ENCODE peak calls at places on chromosomes 2 and 18, in seven cellular contexts. N is neuronal stem cell, V is neural progenitor cell, X is IMR-90, Z is HCT116, C is SK-N-SH, G is GM23248. U is an unnamed sample.

GRCh38 chr2:181621779-181622490 is 35.0 kb downstream of the CERKL start:
- DNase-seq in N (no peak), V (no peak), X (no peak), Z (no peak), C (peak; percentile 12), G (no peak), U (no peak)

GRCh38 chr18:59268722-59269562 is 4.3 kb downstream of the RAX start:
- DNase-seq in N (no peak), V (peak; percentile 91), X (no peak), Z (no peak), C (peak; percentile 93), G (peak; percentile 52), U (no peak)

GRCh38 chr18:63148449-63149199 is 170.9 kb downstream of the BCL2 start:
- DNase-seq in N (no peak), V (no peak), X (peak; percentile 14), Z (no peak), C (no peak), G (peak; percentile 87), U (no peak)

GRCh38 chr18:79445740-79446566 is 50.2 kb downstream of the NFATC1 start:
- DNase-seq in N (no peak), V (no peak), X (no peak), Z (no peak), C (no peak), G (no peak), U (no peak)

GRCh38 chr2:128717758-128718710 is 399.4 kb upstream of the HS6ST1 start:
- DNase-seq in N (no peak), V (no peak), X (no peak), Z (no peak), C (no peak), G (no peak), U (no peak)

GRCh38 chr2:150817422-150817821 is 330.0 kb upstream of the RND3 start:
- DNase-seq in N (no peak), V (no peak), X (no peak), Z (no peak), C (no peak), G (no peak), U (no peak)

GRCh38 chr18:24514439-24514838 is 54.0 kb downstream of the HRH4 start:
- DNase-seq in N (peak; percentile 9), V (peak; percentile 52), X (peak; percentile 54), Z (peak; percentile 84), C (peak; percentile 39), G (peak; percentile 60), U (peak; percentile 54)

GRCh38 chr2:223815884-223816570 is 21.4 kb downstream of the AP1S3 start:
- DNase-seq in N (no peak), V (no peak), X (no peak), Z (peak; percentile 81), C (no peak), G (no peak), U (no peak)

GRCh38 chr2:11765501-11765900 is 19.1 kb downstream of the LPIN1 start:
- DNase-seq in N (no peak), V (no peak), X (no peak), Z (no peak), C (no peak), G (no peak), U (no peak)

GRCh38 chr2:63827749-63828148 is 13.9 kb upstream of the UGP2 start:
- DNase-seq in N (no peak), V (no peak), X (peak; percentile 88), Z (peak; percentile 32), C (no peak), G (peak; percentile 75), U (peak; percentile 75)

DNA sequence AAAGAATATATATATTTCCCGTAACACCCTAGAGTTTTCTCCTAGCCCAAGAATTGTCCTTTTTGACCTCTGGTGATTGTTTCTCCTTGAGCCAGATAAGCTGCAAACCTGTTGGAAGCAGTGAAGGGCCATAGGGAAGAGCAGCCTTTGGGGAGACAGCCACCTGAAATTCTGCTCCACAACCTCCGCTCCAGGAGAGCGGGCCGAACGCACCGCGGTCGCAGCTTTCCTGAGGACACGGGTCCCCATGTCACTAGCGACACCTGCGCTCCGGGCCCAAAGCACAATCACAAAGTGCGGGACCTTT is 620 bp upstream of the DSG2 start:
- DNase-seq in N (no peak), V (no peak), X (no peak), Z (no peak), C (no peak), G (no peak), U (no peak)
- H3K9ac ChIP-seq in N (no peak overlapping the region), V (no peak overlapping the region), X (no peak overlapping the region), Z (peak overlapping the region; percentile 98), C (no peak overlapping the region), G (no peak overlapping the region), U (peak overlapping the region; percentile 98)

GRCh38 chr2:168194784-168195522 is 52.4 kb downstream of the STK39 start:
- DNase-seq in N (no peak), V (no peak), X (peak; percentile 63), Z (no peak), C (peak; percentile 44), G (peak; percentile 82), U (no peak)
- H2AFZ ChIP-seq in N (no peak overlapping the region), V (no peak overlapping the region), X (no peak overlapping the region), Z (no peak overlapping the region), C (no peak overlapping the region), G (no peak overlapping the region), U (no peak overlapping the region)

GRCh38 chr2:215439980-215440512 is 4.2 kb upstream of the FN1 start:
- DNase-seq in N (no peak), V (no peak), X (no peak), Z (no peak), C (no peak), G (no peak), U (no peak)
- H3K4me2 ChIP-seq in N (no peak overlapping the region), V (no peak overlapping the region), X (no peak overlapping the region), Z (no peak overlapping the region), C (no peak overlapping the region), G (peak overlapping the region; percentile 95), U (peak overlapping the region; percentile 16)

DNA sequence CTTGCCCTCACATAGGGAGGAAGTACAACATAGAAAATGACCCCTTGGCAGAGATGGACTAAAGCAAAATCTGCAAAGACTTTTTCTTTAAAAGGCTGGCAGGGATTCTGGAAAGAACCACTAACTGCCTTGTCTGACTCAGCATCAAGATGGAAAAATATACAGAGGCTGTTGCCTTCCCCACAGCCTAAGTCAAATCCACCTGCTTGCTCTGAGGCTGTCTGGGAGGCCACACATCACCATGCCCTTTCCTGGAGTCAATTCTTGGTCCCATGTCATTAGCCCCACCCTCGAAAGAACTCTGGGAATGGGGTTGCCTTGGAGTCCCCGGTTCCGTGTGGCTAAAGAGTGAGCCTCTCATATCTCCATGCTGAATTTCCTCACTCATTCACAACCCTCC is 39.5 kb downstream of the BMP10 start:
- DNase-seq in N (no peak), V (no peak), X (peak; percentile 83), Z (no peak), C (no peak), G (peak; percentile 63), U (no peak)
- H3K9ac ChIP-seq in N (no peak overlapping the region), V (no peak overlapping the region), X (no peak overlapping the region), Z (no peak overlapping the region), C (no peak overlapping the region), G (no peak overlapping the region), U (no peak overlapping the region)

GRCh38 chr2:75640621-75641121 is 5.9 kb upstream of the MRPL19 start:
- DNase-seq in N (peak; percentile 24), V (peak; percentile 69), X (peak; percentile 79), Z (peak; percentile 40), C (peak; percentile 66), G (peak; percentile 93), U (no peak)
- H2AFZ ChIP-seq in N (peak overlapping the region; percentile 66), V (peak overlapping the region; percentile 85), X (no peak overlapping the region), Z (peak overlapping the region; percentile 58), C (peak overlapping the region; percentile 73), G (peak overlapping the region; percentile 73), U (peak overlapping the region; percentile 6)

DNA sequence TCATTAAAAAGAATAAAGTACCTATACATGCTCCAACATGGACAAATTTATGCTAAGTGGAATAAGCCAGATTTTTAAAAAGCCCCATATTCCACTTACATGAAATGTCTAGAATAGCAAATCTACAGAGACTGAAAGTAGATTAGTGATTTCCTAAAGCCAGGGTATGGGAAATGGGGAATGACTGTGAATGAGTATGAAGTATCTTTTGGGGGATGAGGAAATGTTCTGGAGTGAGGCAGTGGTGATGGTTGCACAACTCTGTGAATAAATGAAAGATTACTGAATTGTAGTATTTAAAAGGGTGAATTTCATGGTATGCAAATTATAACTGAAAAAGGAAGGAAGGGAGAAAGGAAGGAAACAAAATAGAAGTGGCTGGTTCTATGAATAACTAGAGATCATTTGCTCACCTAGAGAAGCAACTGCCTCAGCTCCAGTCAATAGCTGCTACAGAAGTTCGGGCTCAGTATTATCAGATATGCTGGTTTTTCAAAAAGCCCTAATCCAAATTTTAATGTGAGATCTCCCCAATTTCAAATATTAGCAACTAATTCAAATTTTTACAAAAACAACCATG is 39.3 kb downstream of the MAP3K2 start:
- DNase-seq in N (no peak), V (no peak), X (peak; percentile 24), Z (no peak), C (no peak), G (peak; percentile 62), U (no peak)
- H3K4me2 ChIP-seq in N (no peak overlapping the region), V (no peak overlapping the region), X (no peak overlapping the region), Z (no peak overlapping the region), C (no peak overlapping the region), G (peak overlapping the region; percentile 55), U (no peak overlapping the region)

U was measured in keratinocyte.